ENCODE peak calls at places on chromosomes 7 and 10, in eight cellular contexts. One of them, this sample, is unnamed.

GRCh38 chr10:132097609-132098377 is 32.0 kb downstream of the JAKMIP3 start:
- DNase-seq in fibroblast of the aortic adventitia: no peak
- DNase-seq in amniotic epithelial cell: no peak
- DNase-seq in NCI-H1436: no peak
- DNase-seq in spleen: no peak
- DNase-seq in left lung: no peak
- DNase-seq in activated T-helper 1 cell treated with anti-CD3 and anti-CD28 coated beads, Interleukin-12 subunit alpha, Interleukin-12 subunit beta, Interleukin-2, Interleukin-4 antibody, amounts not matched to agents 30 ng/mL and 10 ng/mL and 1 ng/mL, durations not matched to agents 14 hours and 24 hours and 36 hours: no peak
- DNase-seq in iPS-NIHi11: no peak
- DNase-seq in this sample: no peak

GRCh38 chr7:17991866-17992648 is 35.6 kb downstream of the PRPS1L1 start:
- DNase-seq in fibroblast of the aortic adventitia: peak
- DNase-seq in amniotic epithelial cell: peak
- DNase-seq in NCI-H1436: no peak
- DNase-seq in spleen: no peak
- DNase-seq in left lung: no peak
- DNase-seq in activated T-helper 1 cell treated with anti-CD3 and anti-CD28 coated beads, Interleukin-12 subunit alpha, Interleukin-12 subunit beta, Interleukin-2, Interleukin-4 antibody, amounts not matched to agents 30 ng/mL and 10 ng/mL and 1 ng/mL, durations not matched to agents 14 hours and 24 hours and 36 hours: no peak
- DNase-seq in iPS-NIHi11: no peak
- DNase-seq in this sample: no peak

GRCh38 chr10:10872706-10873276 is 144.9 kb upstream of the CELF2 start:
- DNase-seq in fibroblast of the aortic adventitia: no peak
- DNase-seq in amniotic epithelial cell: no peak
- DNase-seq in NCI-H1436: no peak
- DNase-seq in spleen: no peak
- DNase-seq in left lung: no peak
- DNase-seq in activated T-helper 1 cell treated with anti-CD3 and anti-CD28 coated beads, Interleukin-12 subunit alpha, Interleukin-12 subunit beta, Interleukin-2, Interleukin-4 antibody, amounts not matched to agents 30 ng/mL and 10 ng/mL and 1 ng/mL, durations not matched to agents 14 hours and 24 hours and 36 hours: no peak
- DNase-seq in iPS-NIHi11: no peak
- DNase-seq in this sample: no peak

GRCh38 chr7:102146122-102146521 is 140.5 kb upstream of the SH2B2 start:
- DNase-seq in fibroblast of the aortic adventitia: no peak
- DNase-seq in amniotic epithelial cell: no peak
- DNase-seq in NCI-H1436: no peak
- DNase-seq in spleen: no peak
- DNase-seq in left lung: no peak
- DNase-seq in activated T-helper 1 cell treated with anti-CD3 and anti-CD28 coated beads, Interleukin-12 subunit alpha, Interleukin-12 subunit beta, Interleukin-2, Interleukin-4 antibody, amounts not matched to agents 30 ng/mL and 10 ng/mL and 1 ng/mL, durations not matched to agents 14 hours and 24 hours and 36 hours: no peak
- DNase-seq in iPS-NIHi11: no peak
- DNase-seq in this sample: no peak

GRCh38 chr10:129031233-129032150 is 435.5 kb upstream of the MGMT start:
- DNase-seq in fibroblast of the aortic adventitia: peak
- DNase-seq in amniotic epithelial cell: no peak
- DNase-seq in NCI-H1436: peak
- DNase-seq in spleen: no peak
- DNase-seq in left lung: no peak
- DNase-seq in activated T-helper 1 cell treated with anti-CD3 and anti-CD28 coated beads, Interleukin-12 subunit alpha, Interleukin-12 subunit beta, Interleukin-2, Interleukin-4 antibody, amounts not matched to agents 30 ng/mL and 10 ng/mL and 1 ng/mL, durations not matched to agents 14 hours and 24 hours and 36 hours: peak
- DNase-seq in iPS-NIHi11: peak
- DNase-seq in this sample: no peak

GRCh38 chr10:101060951-101061813 is 607 bp upstream of the KAZALD1 start:
- DNase-seq in fibroblast of the aortic adventitia: peak
- DNase-seq in amniotic epithelial cell: peak
- DNase-seq in NCI-H1436: peak
- DNase-seq in spleen: peak
- DNase-seq in left lung: peak
- DNase-seq in activated T-helper 1 cell treated with anti-CD3 and anti-CD28 coated beads, Interleukin-12 subunit alpha, Interleukin-12 subunit beta, Interleukin-2, Interleukin-4 antibody, amounts not matched to agents 30 ng/mL and 10 ng/mL and 1 ng/mL, durations not matched to agents 14 hours and 24 hours and 36 hours: no peak
- DNase-seq in iPS-NIHi11: peak
- DNase-seq in this sample: peak

GRCh38 chr10:51231754-51232153 is 157.5 kb downstream of the PRKG1 start:
- DNase-seq in fibroblast of the aortic adventitia: no peak
- DNase-seq in amniotic epithelial cell: no peak
- DNase-seq in NCI-H1436: no peak
- DNase-seq in spleen: no peak
- DNase-seq in left lung: no peak
- DNase-seq in activated T-helper 1 cell treated with anti-CD3 and anti-CD28 coated beads, Interleukin-12 subunit alpha, Interleukin-12 subunit beta, Interleukin-2, Interleukin-4 antibody, amounts not matched to agents 30 ng/mL and 10 ng/mL and 1 ng/mL, durations not matched to agents 14 hours and 24 hours and 36 hours: no peak
- DNase-seq in iPS-NIHi11: no peak
- DNase-seq in this sample: no peak

GRCh38 chr10:25097669-25098411 is 77.0 kb upstream of the GPR158 start:
- DNase-seq in fibroblast of the aortic adventitia: no peak
- DNase-seq in amniotic epithelial cell: no peak
- DNase-seq in NCI-H1436: no peak
- DNase-seq in spleen: no peak
- DNase-seq in left lung: no peak
- DNase-seq in activated T-helper 1 cell treated with anti-CD3 and anti-CD28 coated beads, Interleukin-12 subunit alpha, Interleukin-12 subunit beta, Interleukin-2, Interleukin-4 antibody, amounts not matched to agents 30 ng/mL and 10 ng/mL and 1 ng/mL, durations not matched to agents 14 hours and 24 hours and 36 hours: no peak
- DNase-seq in iPS-NIHi11: no peak
- DNase-seq in this sample: no peak

GRCh38 chr10:49310460-49310859 is 11.5 kb downstream of the C10orf71 start:
- DNase-seq in fibroblast of the aortic adventitia: no peak
- DNase-seq in amniotic epithelial cell: no peak
- DNase-seq in NCI-H1436: no peak
- DNase-seq in spleen: no peak
- DNase-seq in left lung: no peak
- DNase-seq in activated T-helper 1 cell treated with anti-CD3 and anti-CD28 coated beads, Interleukin-12 subunit alpha, Interleukin-12 subunit beta, Interleukin-2, Interleukin-4 antibody, amounts not matched to agents 30 ng/mL and 10 ng/mL and 1 ng/mL, durations not matched to agents 14 hours and 24 hours and 36 hours: no peak
- DNase-seq in iPS-NIHi11: no peak
- DNase-seq in this sample: no peak

GRCh38 chr7:120973849-120974248 is 14.7 kb upstream of the CPED1 start:
- DNase-seq in fibroblast of the aortic adventitia: no peak
- DNase-seq in amniotic epithelial cell: peak
- DNase-seq in NCI-H1436: no peak
- DNase-seq in spleen: no peak
- DNase-seq in left lung: no peak
- DNase-seq in activated T-helper 1 cell treated with anti-CD3 and anti-CD28 coated beads, Interleukin-12 subunit alpha, Interleukin-12 subunit beta, Interleukin-2, Interleukin-4 antibody, amounts not matched to agents 30 ng/mL and 10 ng/mL and 1 ng/mL, durations not matched to agents 14 hours and 24 hours and 36 hours: no peak
- DNase-seq in iPS-NIHi11: no peak
- DNase-seq in this sample: no peak

This sample was measured in NCI-H2107.